ENCODE peak calls at places on chromosomes 1 and 21, in six cellular contexts. One of them, this sample, is unnamed. For H3K36me3, the result is how much of the 10 kb centered on the place peaks cover.

GRCh38 chr1:230103341-230104173 is 36.5 kb downstream of the GALNT2 start:
- DNase-seq in GM12878: no peak
- DNase-seq in K562: no peak
- DNase-seq in H1: no peak
- DNase-seq in HCT116: no peak
- DNase-seq in Panc1: no peak
- DNase-seq in this sample: no peak

GRCh38 chr1:168751195-168751650 is 22.2 kb upstream of the DPT start:
- DNase-seq in HCT116: no peak
- DNase-seq in Panc1: no peak
- DNase-seq in H1: no peak
- DNase-seq in K562: no peak
- DNase-seq in GM12878: no peak
- DNase-seq in this sample: no peak

GRCh38 chr1:19694298-19694697 is 29.6 kb downstream of the HTR6 start:
- DNase-seq in HCT116: no peak
- DNase-seq in Panc1: no peak
- DNase-seq in K562: no peak
- DNase-seq in GM12878: no peak
- DNase-seq in H1: no peak
- DNase-seq in this sample: no peak

GRCh38 chr1:202076050-202076511 is 46.6 kb upstream of the GPR37L1 start:
- DNase-seq in GM12878: no peak
- DNase-seq in K562: peak
- DNase-seq in Panc1: no peak
- DNase-seq in HCT116: no peak
- DNase-seq in H1: no peak
- DNase-seq in this sample: peak

GRCh38 chr21:18002393-18002792 is 183.2 kb upstream of the C21orf91 start:
- DNase-seq in Panc1: no peak
- DNase-seq in H1: no peak
- DNase-seq in HCT116: no peak
- DNase-seq in K562: no peak
- DNase-seq in GM12878: no peak
- DNase-seq in this sample: no peak

GRCh38 chr1:209266590-209267172 is 316.8 kb upstream of the CAMK1G start:
- DNase-seq in Panc1: no peak
- DNase-seq in GM12878: no peak
- DNase-seq in HCT116: no peak
- DNase-seq in K562: no peak
- DNase-seq in H1: no peak
- DNase-seq in this sample: no peak

GRCh38 chr1:17967623-17968022 is 140.0 kb upstream of the IGSF21 start:
- DNase-seq in H1: no peak
- DNase-seq in K562: no peak
- DNase-seq in Panc1: no peak
- DNase-seq in HCT116: no peak
- DNase-seq in GM12878: no peak
- DNase-seq in this sample: no peak

GRCh38 chr1:101971309-101971708 is 25.4 kb downstream of the OLFM3 start:
- DNase-seq in Panc1: no peak
- DNase-seq in GM12878: no peak
- DNase-seq in H1: no peak
- DNase-seq in HCT116: no peak
- DNase-seq in K562: no peak
- DNase-seq in this sample: no peak

GRCh38 chr21:46216132-46216747 is 12.3 kb downstream of the LSS start:
- DNase-seq in HCT116: no peak
- DNase-seq in GM12878: no peak
- DNase-seq in Panc1: no peak
- DNase-seq in K562: no peak
- DNase-seq in H1: no peak
- DNase-seq in this sample: no peak
- H3K36me3 ChIP-seq in HCT116: under half
- H3K36me3 ChIP-seq in GM12878: under half
- H3K36me3 ChIP-seq in Panc1: under half
- H3K36me3 ChIP-seq in K562: half or more
- H3K36me3 ChIP-seq in H1: under half
- H3K36me3 ChIP-seq in this sample: under half

DNA sequence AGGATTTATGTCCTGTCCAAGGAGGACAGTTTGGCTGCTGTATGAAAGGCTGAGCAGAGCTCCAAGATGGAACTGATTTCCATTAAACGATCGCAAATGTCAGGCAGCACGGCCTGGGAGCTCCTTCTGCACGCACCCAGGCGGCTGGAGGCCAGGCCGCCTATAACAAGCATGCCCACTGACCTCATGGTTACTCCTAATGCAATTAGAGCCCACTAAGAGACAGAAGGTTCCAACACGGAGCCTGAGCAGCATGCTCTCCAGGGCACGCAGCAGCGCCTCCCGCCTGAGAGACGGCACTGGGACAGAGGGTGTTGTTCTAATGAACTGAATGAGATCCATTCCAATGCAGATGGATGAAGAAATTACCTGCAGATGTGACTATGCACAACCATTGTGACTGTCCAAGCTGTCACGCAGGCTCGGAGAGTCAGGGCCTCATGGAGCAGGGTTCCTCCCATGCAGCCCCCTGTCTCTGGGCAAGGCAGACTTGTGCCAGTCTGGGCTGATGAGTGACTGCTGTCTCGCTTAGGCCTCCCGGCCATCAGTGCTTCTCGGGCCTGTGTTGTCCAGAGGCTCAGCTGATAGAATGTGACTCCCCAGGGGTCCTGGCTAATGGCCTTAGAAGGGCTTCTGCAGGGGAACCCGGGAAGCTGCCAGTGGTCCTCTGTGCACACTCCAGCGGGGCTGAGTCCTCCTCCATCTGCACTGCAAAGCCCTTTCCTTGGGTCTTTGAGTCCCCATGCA is 25.1 kb upstream of the CDCA8 start:
- DNase-seq in GM12878: no peak
- DNase-seq in H1: no peak
- DNase-seq in K562: no peak
- DNase-seq in Panc1: no peak
- DNase-seq in HCT116: no peak
- DNase-seq in this sample: peak
- TF ChIP-seq SIN3A in GM12878: no peak
- TF ChIP-seq SIN3A in H1: no peak
- TF ChIP-seq SIN3A in K562: no peak
- TF ChIP-seq SIN3A in Panc1: no peak
- TF ChIP-seq SIN3A in HCT116: no peak
- TF ChIP-seq SIN3A in this sample: no peak

GRCh38 chr1:42927920-42928505 is 30.7 kb downstream of the SLC2A1 start:
- DNase-seq in HCT116: no peak
- DNase-seq in GM12878: no peak
- DNase-seq in Panc1: no peak
- DNase-seq in H1: no peak
- DNase-seq in K562: no peak
- DNase-seq in this sample: no peak
- H3K36me3 ChIP-seq in HCT116: under half
- H3K36me3 ChIP-seq in GM12878: under half
- H3K36me3 ChIP-seq in Panc1: under half
- H3K36me3 ChIP-seq in H1: half or more
- H3K36me3 ChIP-seq in K562: half or more
- H3K36me3 ChIP-seq in this sample: half or more

DNA sequence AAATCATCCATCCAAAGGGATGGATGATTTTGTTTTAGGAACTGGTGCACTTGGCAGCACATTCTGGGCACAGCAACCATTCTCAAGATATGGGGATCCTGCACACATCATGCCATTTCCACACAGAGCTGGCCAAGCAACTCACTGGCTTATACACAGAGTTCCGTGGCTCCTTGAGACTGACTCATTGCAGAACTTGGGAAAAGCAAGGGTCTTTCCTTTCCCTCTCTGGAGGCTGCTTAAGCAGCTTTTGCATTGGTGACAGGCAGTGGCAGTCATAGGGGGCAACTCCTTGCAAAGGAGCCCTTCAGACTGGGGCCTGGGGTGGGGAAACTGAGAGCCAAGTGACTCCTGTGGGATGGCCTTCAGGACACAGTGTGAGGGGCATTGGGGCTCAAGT is 1.9 kb upstream of the MAD2L2 start:
- DNase-seq in H1: no peak
- DNase-seq in Panc1: no peak
- DNase-seq in K562: no peak
- DNase-seq in HCT116: no peak
- DNase-seq in GM12878: no peak
- DNase-seq in this sample: no peak
- TF ChIP-seq SIN3A in H1: no peak
- TF ChIP-seq SIN3A in Panc1: no peak
- TF ChIP-seq SIN3A in K562: no peak
- TF ChIP-seq SIN3A in HCT116: no peak
- TF ChIP-seq SIN3A in GM12878: no peak
- TF ChIP-seq SIN3A in this sample: no peak

DNA sequence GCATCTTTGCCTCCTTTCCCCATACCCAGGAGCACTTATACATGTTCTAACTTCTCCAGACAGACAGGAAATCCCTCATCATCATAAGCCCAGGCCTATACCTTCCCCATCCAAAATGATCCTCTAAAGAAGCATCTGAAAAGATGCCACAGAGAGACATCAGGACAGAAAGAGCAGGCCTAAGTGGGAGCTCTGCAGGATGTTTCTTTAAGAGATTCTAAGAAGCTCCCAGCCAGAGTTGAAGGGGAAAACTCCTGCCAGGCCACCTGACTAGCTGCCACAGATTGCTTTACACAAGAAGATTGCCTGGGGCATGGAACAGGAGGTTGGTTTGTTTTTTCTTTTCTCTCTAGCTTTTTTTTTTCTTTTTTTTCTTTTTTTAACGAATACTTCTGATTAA is 275.8 kb downstream of the VAV3 start:
- DNase-seq in H1: no peak
- DNase-seq in Panc1: no peak
- DNase-seq in K562: no peak
- DNase-seq in GM12878: no peak
- DNase-seq in HCT116: no peak
- DNase-seq in this sample: no peak
- H3K36me3 ChIP-seq in H1: under half
- H3K36me3 ChIP-seq in Panc1: under half
- H3K36me3 ChIP-seq in K562: under half
- H3K36me3 ChIP-seq in GM12878: under half
- H3K36me3 ChIP-seq in HCT116: under half
- H3K36me3 ChIP-seq in this sample: under half

GRCh38 chr1:191176131-191176530 is 698.5 kb upstream of the BRINP3 start:
- DNase-seq in Panc1: no peak
- DNase-seq in HCT116: no peak
- DNase-seq in GM12878: no peak
- DNase-seq in K562: no peak
- DNase-seq in H1: no peak
- DNase-seq in this sample: no peak

DNA sequence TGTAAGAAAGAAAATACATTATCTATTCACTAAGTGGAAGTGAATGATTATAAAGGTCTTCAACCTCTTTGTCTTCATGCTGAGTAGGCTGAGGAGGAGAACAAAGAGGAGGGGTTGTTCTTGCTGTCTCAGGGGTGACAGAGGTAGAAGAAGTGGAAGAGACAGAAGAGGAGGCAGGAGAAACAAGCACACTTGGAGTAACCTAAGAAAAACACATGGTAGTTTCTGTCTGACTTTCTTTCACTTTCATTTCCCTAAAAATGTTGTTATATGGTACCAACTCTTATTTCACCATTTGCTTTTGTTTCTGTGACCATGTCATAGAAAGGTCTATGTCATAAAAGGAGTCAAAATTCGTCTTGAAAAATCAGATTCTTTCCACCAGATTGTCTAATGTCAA is 696.6 kb upstream of the BRINP3 start:
- DNase-seq in HCT116: no peak
- DNase-seq in GM12878: peak
- DNase-seq in K562: no peak
- DNase-seq in Panc1: no peak
- DNase-seq in H1: no peak
- DNase-seq in this sample: no peak
- TF ChIP-seq SIN3A in HCT116: no peak
- TF ChIP-seq SIN3A in GM12878: no peak
- TF ChIP-seq SIN3A in K562: no peak
- TF ChIP-seq SIN3A in Panc1: no peak
- TF ChIP-seq SIN3A in H1: no peak
- TF ChIP-seq SIN3A in this sample: no peak

DNA sequence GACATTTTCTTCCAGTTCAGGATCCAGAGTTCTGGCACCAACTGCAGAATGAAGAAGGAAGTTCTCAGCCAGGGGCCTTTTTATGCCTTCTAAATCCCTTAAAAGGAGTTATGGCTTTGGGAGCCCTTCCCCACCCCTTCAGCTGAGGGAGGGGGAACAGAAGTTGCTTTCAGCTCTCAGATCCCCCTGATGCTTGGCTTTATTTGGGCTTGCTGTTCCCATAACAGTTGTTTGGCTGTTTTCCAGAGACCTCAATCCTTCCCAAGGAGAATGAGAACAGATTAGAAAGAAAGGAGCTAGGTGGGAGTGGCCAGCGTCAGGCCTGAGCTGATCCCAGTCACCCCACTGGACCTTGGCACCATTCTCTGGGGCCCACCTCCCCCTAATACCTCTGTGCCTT is at the start of gene RPE65:
- DNase-seq in H1: no peak
- DNase-seq in GM12878: no peak
- DNase-seq in HCT116: no peak
- DNase-seq in Panc1: no peak
- DNase-seq in K562: no peak
- DNase-seq in this sample: no peak
- H3K36me3 ChIP-seq in H1: under half
- H3K36me3 ChIP-seq in GM12878: under half
- H3K36me3 ChIP-seq in HCT116: under half
- H3K36me3 ChIP-seq in Panc1: under half
- H3K36me3 ChIP-seq in K562: under half
- H3K36me3 ChIP-seq in this sample: under half

GRCh38 chr1:153488731-153489130 is 28.3 kb upstream of the S100A7 start:
- DNase-seq in HCT116: no peak
- DNase-seq in K562: no peak
- DNase-seq in H1: no peak
- DNase-seq in GM12878: no peak
- DNase-seq in Panc1: no peak
- DNase-seq in this sample: no peak
- TF ChIP-seq SIN3A in HCT116: no peak
- TF ChIP-seq SIN3A in K562: no peak
- TF ChIP-seq SIN3A in H1: no peak
- TF ChIP-seq SIN3A in GM12878: no peak
- TF ChIP-seq SIN3A in Panc1: no peak
- TF ChIP-seq SIN3A in this sample: no peak

DNA sequence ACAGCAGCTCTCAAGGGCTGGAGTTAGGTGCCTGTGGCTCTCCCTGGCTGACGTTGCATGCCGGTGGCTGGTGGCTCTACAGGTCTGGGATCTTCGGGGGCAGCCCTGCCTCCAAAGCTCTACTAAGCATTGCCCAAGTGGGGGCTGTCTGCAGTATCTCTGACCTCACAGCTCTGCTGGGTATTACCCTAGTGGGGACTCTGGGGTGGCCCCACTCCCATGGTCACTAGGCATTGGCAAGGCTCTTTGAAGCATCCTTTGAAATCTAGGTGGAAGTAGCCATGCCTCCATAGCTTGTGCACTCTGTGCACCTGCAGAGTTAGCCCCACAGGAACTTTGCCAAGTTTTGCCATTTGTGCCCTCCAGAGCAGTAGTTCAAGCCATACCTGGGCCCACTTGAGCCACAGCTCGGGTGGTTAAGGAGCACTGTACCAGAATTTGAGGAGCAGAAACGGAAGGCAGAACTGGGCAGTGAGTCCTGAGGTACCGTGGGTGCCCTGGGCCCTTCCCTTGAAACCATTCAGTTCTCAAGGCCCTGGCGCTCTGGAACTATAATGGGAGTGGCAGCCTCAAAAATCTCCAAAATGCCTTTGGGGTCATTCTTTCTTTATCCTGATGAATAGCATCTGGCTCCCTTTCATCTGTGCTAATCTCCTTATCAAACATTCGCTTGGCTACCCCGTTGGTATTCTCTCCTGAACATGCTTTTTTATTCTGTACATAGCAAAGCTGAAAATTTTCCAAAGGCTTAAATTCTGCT is 15.4 kb downstream of the GJA4 start:
- DNase-seq in GM12878: no peak
- DNase-seq in HCT116: no peak
- DNase-seq in K562: no peak
- DNase-seq in H1: no peak
- DNase-seq in Panc1: no peak
- DNase-seq in this sample: no peak
- H3K36me3 ChIP-seq in GM12878: under half
- H3K36me3 ChIP-seq in HCT116: under half
- H3K36me3 ChIP-seq in K562: under half
- H3K36me3 ChIP-seq in H1: under half
- H3K36me3 ChIP-seq in Panc1: under half
- H3K36me3 ChIP-seq in this sample: under half

This sample was measured in SK-N-SH.